ENCODE peak calls at places on chromosomes 3 and 15, in four cellular contexts. B, M, C and V are unnamed samples.

GRCh38 chr15:45588199-45588910 is 1.2 kb downstream of the BLOC1S6 start:
- DNase-seq in B (peak; percentile 16), M (no peak), C (no peak), V (no peak)

GRCh38 chr3:181724432-181724740 is 12.7 kb downstream of the SOX2 start:
- DNase-seq in B (no peak), M (no peak), C (no peak), V (no peak)

GRCh38 chr3:45330500-45331295 is 57.7 kb upstream of the LARS2 start:
- DNase-seq in B (no peak), M (no peak), C (no peak), V (no peak)

GRCh38 chr15:77620297-77620696 is 12.4 kb downstream of the LINGO1 start:
- DNase-seq in B (no peak), M (peak; percentile 60), C (no peak), V (no peak)

GRCh38 chr3:138849541-138849940 is 14.8 kb upstream of the PIK3CB start:
- DNase-seq in B (peak; percentile 85), M (no peak), C (no peak), V (no peak)

GRCh38 chr3:64011685-64012084 is 11.6 kb downstream of the PSMD6 start:
- DNase-seq in B (no peak), M (no peak), C (no peak), V (no peak)

GRCh38 chr3:197007296-197007940 is 22.2 kb downstream of the MELTF start:
- DNase-seq in B (no peak), M (no peak), C (no peak), V (no peak)

GRCh38 chr15:77630956-77631789 is 1.5 kb downstream of the LINGO1 start:
- DNase-seq in B (no peak), M (peak; percentile 62), C (no peak), V (no peak)

GRCh38 chr15:98776607-98777281 is 128.4 kb downstream of the IGF1R start:
- DNase-seq in B (peak; percentile 78), M (no peak), C (peak; percentile 67), V (no peak)

GRCh38 chr15:39529457-39529856 is 51.4 kb upstream of the THBS1 start:
- DNase-seq in B (no peak), M (no peak), C (no peak), V (no peak)

GRCh38 chr3:14388200-14388599 is 14.2 kb upstream of the SLC6A6 start:
- DNase-seq in B (no peak), M (no peak), C (no peak), V (no peak)

GRCh38 chr3:58336135-58336882 is 3.6 kb downstream of the PXK start:
- DNase-seq in B (no peak), M (no peak), C (no peak), V (no peak)

GRCh38 chr15:57625703-57626448 is 34.2 kb downstream of the MYZAP start:
- DNase-seq in B (no peak), M (no peak), C (no peak), V (no peak)

GRCh38 chr15:47717036-47717611 is at the start of gene SEMA6D:
- DNase-seq in B (peak; percentile 4), M (peak; percentile 93), C (no peak), V (peak; percentile 79)

GRCh38 chr3:11154036-11154952 is at the start of gene HRH1:
- DNase-seq in B (no peak), M (peak; percentile 80), C (no peak), V (peak; percentile 60)

GRCh38 chr15:52021128-52021671 is 2.2 kb downstream of the MAPK6 start:
- DNase-seq in B (peak; percentile 74), M (peak; percentile 33), C (no peak), V (no peak)

GRCh38 chr3:171508676-171509075 is 48.5 kb upstream of the TNIK start:
- DNase-seq in B (no peak), M (no peak), C (no peak), V (no peak)

GRCh38 chr3:128297401-128298138 is 144.3 kb downstream of the EEFSEC start:
- DNase-seq in B (no peak), M (no peak), C (no peak), V (peak; percentile 23)
- TF ChIP-seq TCF12 in B (no peak), M (no peak), C (no peak), V (no peak)

DNA sequence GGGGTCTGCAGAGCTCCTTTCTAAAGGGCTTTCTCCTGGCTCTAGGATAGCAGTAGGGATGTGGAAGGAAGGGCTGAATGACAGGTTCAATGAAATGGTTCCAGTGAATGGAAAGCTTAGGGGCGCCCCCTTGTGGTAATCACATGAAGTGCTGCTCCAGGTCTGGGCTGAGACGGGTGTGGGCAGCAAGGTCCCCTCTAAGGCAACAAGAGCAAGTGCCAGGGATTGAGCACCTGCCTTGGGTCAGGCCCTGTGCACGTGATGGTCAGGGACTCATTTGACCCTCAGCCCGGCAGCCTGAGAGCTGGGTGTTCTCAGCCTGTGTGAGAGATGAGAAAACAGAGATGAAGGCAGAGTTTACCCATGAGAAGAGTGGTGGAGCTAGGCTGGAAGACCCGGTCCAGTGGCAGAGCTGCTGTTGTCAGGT is 12.1 kb upstream of the CX3CR1 start:
- DNase-seq in B (peak; percentile 50), M (peak; percentile 76), C (no peak), V (peak; percentile 39)
- TF ChIP-seq TCF12 in B (no peak), M (no peak), C (no peak), V (no peak)

GRCh38 chr15:33068007-33068441 is 126.5 kb downstream of the FMN1 start:
- DNase-seq in B (peak; percentile 66), M (peak; percentile 42), C (no peak), V (no peak)
- TF ChIP-seq TCF12 in B (no peak), M (no peak), C (no peak), V (no peak)

GRCh38 chr15:69573815-69574472 is 121.3 kb downstream of the RPLP1 start:
- DNase-seq in B (no peak), M (no peak), C (no peak), V (no peak)
- TF ChIP-seq TCF12 in B (no peak), M (no peak), C (no peak), V (no peak)